ENCODE peak calls at places on chromosome 17, in nine cellular contexts. One of them, this sample, is unnamed. For H3K27me3 and H3K4me1, the result is how much of the 10 kb centered on the place peaks cover.

GRCh38 chr17:64074704-64075484 is 54.5 kb upstream of the ICAM2 start:
- DNase-seq in heart left ventricle: no peak
- DNase-seq in prostate gland: peak
- DNase-seq in stomach: peak
- DNase-seq in ovary: no peak
- DNase-seq in IMR-90: peak
- DNase-seq in sigmoid colon: no peak
- DNase-seq in tibial nerve: no peak
- DNase-seq in body of pancreas: peak
- DNase-seq in this sample: no peak

GRCh38 chr17:45018514-45019176 is 32.8 kb downstream of the DCAKD start:
- DNase-seq in prostate gland: no peak
- DNase-seq in heart left ventricle: peak
- DNase-seq in IMR-90: peak
- DNase-seq in body of pancreas: no peak
- DNase-seq in ovary: peak
- DNase-seq in stomach: no peak
- DNase-seq in tibial nerve: no peak
- DNase-seq in sigmoid colon: no peak
- DNase-seq in this sample: no peak

GRCh38 chr17:3639981-3640596 is 3.5 kb downstream of the CTNS start:
- DNase-seq in tibial nerve: no peak
- DNase-seq in body of pancreas: peak
- DNase-seq in prostate gland: no peak
- DNase-seq in stomach: peak
- DNase-seq in heart left ventricle: no peak
- DNase-seq in ovary: no peak
- DNase-seq in IMR-90: peak
- DNase-seq in sigmoid colon: no peak
- DNase-seq in this sample: no peak

GRCh38 chr17:58344791-58345157 is 7.2 kb downstream of the SUPT4H1 start:
- DNase-seq in IMR-90: no peak
- DNase-seq in tibial nerve: no peak
- DNase-seq in heart left ventricle: no peak
- DNase-seq in ovary: no peak
- DNase-seq in prostate gland: no peak
- DNase-seq in stomach: no peak
- DNase-seq in body of pancreas: no peak
- DNase-seq in sigmoid colon: no peak
- DNase-seq in this sample: no peak

GRCh38 chr17:52145496-52145895 is 13.0 kb downstream of the CA10 start:
- DNase-seq in ovary: no peak
- DNase-seq in prostate gland: no peak
- DNase-seq in body of pancreas: no peak
- DNase-seq in heart left ventricle: no peak
- DNase-seq in IMR-90: no peak
- DNase-seq in tibial nerve: no peak
- DNase-seq in stomach: no peak
- DNase-seq in sigmoid colon: no peak
- DNase-seq in this sample: no peak

GRCh38 chr17:17204041-17204591 is 2.0 kb downstream of the PLD6 start:
- DNase-seq in body of pancreas: peak
- DNase-seq in stomach: peak
- DNase-seq in tibial nerve: no peak
- DNase-seq in heart left ventricle: peak
- DNase-seq in prostate gland: no peak
- DNase-seq in IMR-90: no peak
- DNase-seq in ovary: no peak
- DNase-seq in sigmoid colon: peak
- DNase-seq in this sample: no peak

GRCh38 chr17:74545456-74546230 is at the start of gene CD300C:
- DNase-seq in prostate gland: no peak
- DNase-seq in sigmoid colon: no peak
- DNase-seq in IMR-90: no peak
- DNase-seq in heart left ventricle: peak
- DNase-seq in stomach: no peak
- DNase-seq in ovary: no peak
- DNase-seq in body of pancreas: no peak
- DNase-seq in tibial nerve: no peak
- DNase-seq in this sample: no peak

GRCh38 chr17:7313890-7314718 is 1.1 kb downstream of the GPS2 start:
- DNase-seq in body of pancreas: no peak
- DNase-seq in sigmoid colon: no peak
- DNase-seq in stomach: no peak
- DNase-seq in prostate gland: no peak
- DNase-seq in ovary: no peak
- DNase-seq in IMR-90: peak
- DNase-seq in tibial nerve: no peak
- DNase-seq in heart left ventricle: no peak
- DNase-seq in this sample: no peak

GRCh38 chr17:82372591-82373452 is 1.3 kb downstream of the UTS2R start:
- DNase-seq in IMR-90: no peak
- DNase-seq in prostate gland: no peak
- DNase-seq in sigmoid colon: no peak
- DNase-seq in stomach: no peak
- DNase-seq in heart left ventricle: peak
- DNase-seq in body of pancreas: peak
- DNase-seq in tibial nerve: no peak
- DNase-seq in ovary: no peak
- DNase-seq in this sample: no peak

GRCh38 chr17:82374626-82375331 is 3.2 kb downstream of the UTS2R start:
- DNase-seq in sigmoid colon: no peak
- DNase-seq in ovary: no peak
- DNase-seq in heart left ventricle: no peak
- DNase-seq in prostate gland: no peak
- DNase-seq in IMR-90: no peak
- DNase-seq in body of pancreas: no peak
- DNase-seq in stomach: no peak
- DNase-seq in tibial nerve: no peak
- DNase-seq in this sample: no peak

GRCh38 chr17:82375359-82376041 is 3.9 kb downstream of the UTS2R start:
- DNase-seq in IMR-90: no peak
- DNase-seq in ovary: no peak
- DNase-seq in stomach: no peak
- DNase-seq in body of pancreas: no peak
- DNase-seq in prostate gland: no peak
- DNase-seq in sigmoid colon: no peak
- DNase-seq in heart left ventricle: no peak
- DNase-seq in tibial nerve: no peak
- DNase-seq in this sample: no peak

GRCh38 chr17:82372063-82372590 is 562 bp downstream of the UTS2R start:
- DNase-seq in ovary: no peak
- DNase-seq in IMR-90: no peak
- DNase-seq in body of pancreas: no peak
- DNase-seq in prostate gland: no peak
- DNase-seq in heart left ventricle: no peak
- DNase-seq in sigmoid colon: no peak
- DNase-seq in tibial nerve: no peak
- DNase-seq in stomach: no peak
- DNase-seq in this sample: no peak

DNA sequence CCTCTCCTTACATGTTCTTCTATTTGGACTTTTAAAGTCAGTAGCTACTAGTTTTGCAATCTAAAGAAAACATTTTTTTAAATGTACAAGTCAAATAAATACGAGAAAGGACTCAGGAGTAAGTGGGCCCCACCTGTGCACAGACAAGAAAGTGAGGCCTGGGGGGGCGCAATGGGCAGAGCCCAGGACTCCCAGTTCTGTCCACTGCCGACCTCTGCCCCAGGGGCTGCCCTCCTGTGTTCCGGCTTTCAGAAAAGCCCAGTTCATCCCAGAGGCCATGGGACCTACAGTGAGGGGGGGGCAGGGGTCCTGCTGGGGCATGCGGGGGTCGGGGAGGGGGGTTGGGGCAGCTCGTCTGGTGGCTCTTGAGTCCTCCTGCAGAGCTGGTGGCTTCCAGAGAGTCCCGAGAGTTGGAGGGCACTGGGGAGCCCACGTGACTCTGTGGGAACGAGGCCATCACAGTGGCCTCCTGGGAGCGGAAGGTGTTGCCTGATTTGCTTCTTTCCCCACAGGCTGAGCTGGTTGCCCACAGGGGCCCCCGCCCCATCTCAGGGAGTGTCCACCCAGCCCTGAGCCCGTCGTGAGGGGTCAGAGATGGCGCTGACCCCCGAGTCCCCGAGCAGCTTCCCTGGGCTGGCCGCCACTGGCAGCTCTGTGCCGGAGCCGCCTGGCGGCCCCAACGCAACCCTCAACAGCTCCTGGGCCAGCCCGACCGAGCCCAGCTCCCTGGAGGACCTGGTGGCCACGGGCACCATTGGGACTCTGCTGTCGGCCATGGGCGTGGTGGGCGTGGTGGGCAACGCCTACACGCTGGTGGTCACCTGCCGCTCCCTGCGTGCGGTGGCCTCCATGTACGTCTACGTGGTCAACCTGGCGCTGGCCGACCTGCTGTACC is 2.4 kb downstream of the UTS2R start:
- DNase-seq in sigmoid colon: no peak
- DNase-seq in prostate gland: no peak
- DNase-seq in IMR-90: no peak
- DNase-seq in stomach: no peak
- DNase-seq in ovary: no peak
- DNase-seq in tibial nerve: no peak
- DNase-seq in heart left ventricle: no peak
- DNase-seq in body of pancreas: no peak
- DNase-seq in this sample: no peak
- H3K27me3 ChIP-seq in sigmoid colon: half or more
- H3K27me3 ChIP-seq in prostate gland: under half
- H3K27me3 ChIP-seq in IMR-90: half or more
- H3K27me3 ChIP-seq in stomach: half or more
- H3K27me3 ChIP-seq in ovary: under half
- H3K27me3 ChIP-seq in tibial nerve: under half
- H3K27me3 ChIP-seq in heart left ventricle: half or more
- H3K27me3 ChIP-seq in body of pancreas: under half
- H3K27me3 ChIP-seq in this sample: under half

DNA sequence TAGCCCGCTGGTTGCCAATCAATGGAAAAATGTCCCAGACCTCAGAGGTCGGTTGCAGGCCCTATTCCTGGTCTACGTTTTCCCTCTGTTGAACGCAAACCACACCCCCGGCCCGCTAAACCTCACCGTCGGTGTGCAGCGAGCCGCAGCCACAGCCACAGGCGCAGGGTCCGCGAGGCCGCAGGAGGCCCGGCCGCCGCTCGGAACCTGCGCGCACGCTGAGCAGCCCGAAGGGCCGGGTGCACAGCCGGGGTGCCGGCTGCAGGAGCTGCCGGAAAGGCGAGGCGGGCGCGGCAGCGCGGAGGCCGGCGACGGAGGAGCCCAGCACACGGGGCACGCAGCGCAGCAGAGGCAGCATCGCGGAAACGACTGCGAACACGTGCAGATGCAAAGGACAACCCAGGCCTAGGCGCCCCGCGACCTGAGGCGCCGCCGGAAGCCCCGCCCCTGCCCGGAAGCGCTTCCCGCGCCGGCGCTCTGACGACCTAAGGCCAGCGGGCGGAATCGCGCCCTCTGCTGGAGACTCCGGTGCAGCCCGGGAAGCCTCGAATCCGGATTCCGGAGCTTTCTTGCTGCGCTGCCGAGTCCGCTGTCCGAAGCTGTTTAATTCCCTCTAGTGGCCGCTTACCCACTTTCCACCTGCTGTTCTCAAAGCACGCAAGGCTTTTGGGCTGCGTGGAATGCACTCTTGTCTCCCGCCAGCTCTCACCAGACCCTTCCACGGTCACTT is at the start of gene C1QBP:
- DNase-seq in heart left ventricle: peak
- DNase-seq in prostate gland: peak
- DNase-seq in body of pancreas: peak
- DNase-seq in tibial nerve: peak
- DNase-seq in sigmoid colon: peak
- DNase-seq in IMR-90: peak
- DNase-seq in stomach: peak
- DNase-seq in ovary: peak
- DNase-seq in this sample: peak
- TF ChIP-seq POLR2A in heart left ventricle: peak
- TF ChIP-seq POLR2A in prostate gland: no peak
- TF ChIP-seq POLR2A in body of pancreas: peak
- TF ChIP-seq POLR2A in tibial nerve: no peak
- TF ChIP-seq POLR2A in sigmoid colon: peak
- TF ChIP-seq POLR2A in IMR-90: no peak
- TF ChIP-seq POLR2A in stomach: no peak
- TF ChIP-seq POLR2A in ovary: peak
- TF ChIP-seq POLR2A in this sample: peak

DNA sequence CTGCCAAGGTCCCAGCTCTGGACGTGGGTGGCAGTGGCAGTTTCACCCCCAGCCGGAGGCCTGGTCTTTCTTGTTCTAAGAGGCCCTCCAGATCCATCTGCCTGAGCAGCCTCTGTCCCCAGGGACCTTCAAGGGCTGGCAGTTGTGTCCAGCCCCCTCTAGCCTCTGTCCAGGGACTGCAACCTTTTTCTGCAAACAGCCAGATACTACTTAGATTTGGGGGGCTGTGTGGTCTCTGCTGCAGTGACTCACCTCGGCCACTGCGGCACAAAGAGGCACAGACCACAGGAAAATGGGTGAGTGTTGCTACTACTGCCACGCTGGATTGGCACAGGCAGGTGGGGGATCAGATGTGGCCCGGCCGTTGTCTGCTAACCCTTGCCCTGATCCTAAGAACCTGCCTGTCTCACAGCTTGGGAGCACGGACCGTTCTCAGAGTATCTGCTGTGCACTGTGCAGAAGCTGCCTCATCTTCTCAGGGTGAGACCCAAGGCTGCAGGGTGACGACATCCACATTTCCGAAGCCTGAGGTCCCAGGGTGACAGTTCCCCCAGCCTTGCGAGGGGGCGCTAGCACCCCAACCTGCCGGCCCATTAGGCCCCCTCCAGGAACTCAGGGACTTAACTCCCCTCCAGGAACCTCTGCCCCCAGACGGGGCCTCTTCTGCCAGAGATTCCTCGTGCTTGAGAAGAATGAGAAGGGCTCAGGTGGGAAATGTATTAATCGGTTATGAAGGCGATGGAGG is 27.6 kb downstream of the MXRA7 start:
- DNase-seq in stomach: no peak
- DNase-seq in heart left ventricle: no peak
- DNase-seq in ovary: peak
- DNase-seq in sigmoid colon: no peak
- DNase-seq in IMR-90: no peak
- DNase-seq in body of pancreas: no peak
- DNase-seq in tibial nerve: no peak
- DNase-seq in prostate gland: no peak
- DNase-seq in this sample: no peak
- H3K4me1 ChIP-seq in stomach: half or more
- H3K4me1 ChIP-seq in heart left ventricle: half or more
- H3K4me1 ChIP-seq in ovary: under half
- H3K4me1 ChIP-seq in sigmoid colon: under half
- H3K4me1 ChIP-seq in IMR-90: under half
- H3K4me1 ChIP-seq in body of pancreas: under half
- H3K4me1 ChIP-seq in tibial nerve: under half
- H3K4me1 ChIP-seq in prostate gland: under half
- H3K4me1 ChIP-seq in this sample: under half

DNA sequence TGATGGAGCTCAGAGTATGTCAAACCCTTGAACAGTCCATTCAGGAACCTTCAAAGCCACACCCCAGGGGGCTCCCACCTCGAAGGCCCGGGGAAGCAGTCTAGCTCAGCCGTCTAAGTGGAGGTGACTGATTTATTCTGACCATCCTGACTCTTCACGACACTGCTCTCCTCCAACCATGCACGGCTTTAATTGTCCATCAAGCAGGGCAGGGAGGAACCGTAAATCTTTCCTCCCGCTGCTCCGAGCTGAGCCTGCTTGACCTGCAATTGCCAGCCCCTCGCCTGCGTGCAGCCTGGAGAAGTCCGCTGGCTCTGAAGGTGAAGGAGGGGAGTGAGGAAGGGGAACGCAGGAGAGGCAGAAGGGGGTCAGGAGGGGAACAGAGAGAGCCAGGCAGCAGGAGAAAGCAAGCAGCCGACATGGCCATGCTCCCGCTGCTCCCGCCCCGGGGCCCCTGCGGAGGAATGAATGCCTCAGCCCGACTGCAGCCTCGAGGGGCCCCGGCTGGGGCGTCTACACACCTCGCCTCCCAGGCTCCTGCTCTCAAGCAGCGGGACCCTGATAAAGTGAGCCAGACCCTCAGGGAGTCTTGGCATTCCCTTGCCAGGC is 10.1 kb downstream of the RBFOX3 start:
- DNase-seq in heart left ventricle: no peak
- DNase-seq in stomach: no peak
- DNase-seq in prostate gland: no peak
- DNase-seq in sigmoid colon: no peak
- DNase-seq in ovary: no peak
- DNase-seq in body of pancreas: no peak
- DNase-seq in tibial nerve: no peak
- DNase-seq in IMR-90: no peak
- DNase-seq in this sample: no peak
- H3K27me3 ChIP-seq in heart left ventricle: half or more
- H3K27me3 ChIP-seq in stomach: half or more
- H3K27me3 ChIP-seq in prostate gland: under half
- H3K27me3 ChIP-seq in sigmoid colon: under half
- H3K27me3 ChIP-seq in ovary: under half
- H3K27me3 ChIP-seq in body of pancreas: under half
- H3K27me3 ChIP-seq in tibial nerve: under half
- H3K27me3 ChIP-seq in IMR-90: under half
- H3K27me3 ChIP-seq in this sample: under half

This sample was measured in esophagus squamous epithelium.